ENCODE peak calls at places on chromosomes 7 and 10, in nine cellular contexts. R, I, U, M, H, Y, G, J and B are unnamed samples.

GRCh38 chr10:98748298-98748697 is 301.6 kb upstream of the HPS1 start:
- DNase-seq in M (peak), I (no peak), R (no peak), G (no peak), Y (peak), H (peak), U (peak), J (no peak), B (peak)

GRCh38 chr10:33534455-33534854 is 200.0 kb upstream of the NRP1 start:
- DNase-seq in H (no peak), J (no peak), M (no peak), U (peak), Y (no peak), G (no peak), R (no peak), I (no peak), B (no peak)

GRCh38 chr7:81692146-81692905 is 77.5 kb downstream of the HGF start:
- DNase-seq in Y (peak), H (peak), G (no peak), M (no peak), J (no peak), R (no peak), U (no peak), I (no peak), B (no peak)

GRCh38 chr10:118401708-118402107 is 59.6 kb upstream of the FAM204A start:
- DNase-seq in H (no peak), I (no peak), U (no peak), J (no peak), R (no peak), Y (no peak), M (no peak), G (no peak), B (no peak)

GRCh38 chr10:6328708-6329423 is 126.1 kb downstream of the PFKFB3 start:
- DNase-seq in U (no peak), R (peak), H (no peak), Y (no peak), M (no peak), I (no peak), G (no peak), J (no peak), B (no peak)

GRCh38 chr7:92360387-92360786 is 86.9 kb upstream of the GATAD1 start:
- DNase-seq in I (no peak), H (no peak), J (no peak), Y (no peak), M (no peak), U (no peak), R (no peak), G (no peak), B (no peak)

GRCh38 chr7:93175219-93175618 is 27.0 kb upstream of the SAMD9L start:
- DNase-seq in I (no peak), Y (no peak), G (no peak), H (no peak), J (no peak), R (no peak), U (no peak), M (no peak), B (no peak)

GRCh38 chr7:141409219-141409618 is 142.0 kb upstream of the AGK start:
- DNase-seq in Y (no peak), U (no peak), G (no peak), M (no peak), I (no peak), J (no peak), H (no peak), R (no peak), B (no peak)

GRCh38 chr7:107874605-107875446 is 16.2 kb upstream of the DLD start:
- DNase-seq in H (peak), I (peak), M (peak), G (no peak), R (no peak), Y (peak), J (no peak), U (peak), B (no peak)

GRCh38 chr10:103757531-103758293 is 97.7 kb downstream of the SH3PXD2A start:
- DNase-seq in I (peak), J (peak), U (peak), R (no peak), M (no peak), H (peak), Y (peak), G (no peak), B (no peak)

GRCh38 chr7:32427769-32428291 is 62.4 kb downstream of the LSM5 start:
- DNase-seq in I (no peak), J (peak), U (peak), H (peak), M (peak), Y (peak), G (peak), R (no peak), B (no peak)

GRCh38 chr7:143454091-143454729 is 11.0 kb downstream of the TAS2R60 start:
- DNase-seq in Y (no peak), J (no peak), G (no peak), M (no peak), U (no peak), R (no peak), H (no peak), I (no peak), B (no peak)

GRCh38 chr7:88095-88926 is 104.1 kb upstream of the FAM20C start:
- DNase-seq in H (no peak), I (no peak), U (no peak), M (peak), G (no peak), Y (no peak), J (no peak), R (no peak), B (no peak)

GRCh38 chr7:75795831-75796285 is 17.7 kb downstream of the CCL24 start:
- DNase-seq in G (no peak), I (no peak), R (no peak), H (peak), Y (peak), M (no peak), J (peak), U (no peak), B (no peak)

GRCh38 chr7:4753610-4754432 is 21.6 kb upstream of the AP5Z1 start:
- DNase-seq in H (peak), Y (peak), U (peak), J (peak), M (peak), G (peak), R (no peak), I (no peak), B (no peak)

GRCh38 chr10:103648231-103648950 is 154.9 kb downstream of the NEURL1 start:
- DNase-seq in Y (peak), H (peak), R (no peak), G (no peak), I (no peak), J (no peak), M (no peak), U (no peak), B (no peak)

GRCh38 chr7:41879424-41879823 is 176.5 kb upstream of the INHBA start:
- DNase-seq in Y (peak), G (no peak), I (no peak), J (no peak), H (peak), R (no peak), M (no peak), U (no peak), B (no peak)

GRCh38 chr7:27640914-27641570 is 21.6 kb downstream of the HIBADH start:
- DNase-seq in G (no peak), R (no peak), M (no peak), H (peak), Y (peak), U (no peak), I (peak), J (peak), B (no peak)

GRCh38 chr10:5305374-5305773 is 59.4 kb upstream of the UCN3 start:
- DNase-seq in H (peak), I (peak), G (no peak), R (no peak), U (no peak), J (no peak), M (no peak), Y (peak), B (no peak)

GRCh38 chr10:35382096-35382495 is 45.8 kb downstream of the CCNY start:
- DNase-seq in I (no peak), H (no peak), U (no peak), G (no peak), Y (no peak), J (no peak), M (no peak), R (no peak), B (no peak)

GRCh38 chr10:114801411-114801813 is 20.2 kb upstream of the FHIP2A start:
- DNase-seq in H (no peak), J (no peak), G (peak), R (no peak), Y (no peak), I (no peak), M (no peak), U (no peak), B (no peak)

GRCh38 chr7:77479536-77480088 is 57.5 kb upstream of the PTPN12 start:
- DNase-seq in Y (peak), H (peak), I (no peak), J (no peak), R (no peak), G (no peak), M (peak), U (peak), B (no peak)

GRCh38 chr7:549103-549890 is 29.7 kb upstream of the PDGFA start:
- DNase-seq in J (no peak), M (no peak), R (no peak), Y (no peak), G (no peak), I (no peak), H (no peak), U (no peak), B (no peak)

GRCh38 chr10:77419056-77419455 is 218.6 kb downstream of the KCNMA1 start:
- DNase-seq in J (no peak), Y (no peak), U (no peak), G (no peak), M (no peak), R (no peak), I (no peak), H (no peak), B (no peak)

GRCh38 chr10:5843814-5844705 is 30.8 kb upstream of the GDI2 start:
- DNase-seq in J (no peak), I (no peak), G (no peak), Y (no peak), R (no peak), U (no peak), M (no peak), H (no peak), B (no peak)

GRCh38 chr7:125059861-125060456 is 130.3 kb upstream of the POT1 start:
- DNase-seq in R (no peak), G (no peak), H (peak), Y (peak), M (no peak), I (no peak), J (no peak), U (no peak), B (no peak)

GRCh38 chr10:19993714-19994343 is 177.6 kb downstream of the PLXDC2 start:
- DNase-seq in U (no peak), R (no peak), I (no peak), Y (peak), G (no peak), J (no peak), M (no peak), H (peak), B (no peak)

GRCh38 chr7:128427289-128427891 is 17.6 kb upstream of the IMPDH1 start:
- DNase-seq in U (peak), R (no peak), J (no peak), H (peak), Y (peak), I (no peak), M (peak), G (no peak), B (no peak)

GRCh38 chr7:47666164-47666862 is 84.4 kb upstream of the TNS3 start:
- DNase-seq in G (no peak), R (no peak), U (no peak), I (no peak), H (no peak), J (no peak), Y (no peak), M (no peak), B (no peak)

GRCh38 chr10:110387983-110388681 is 83.4 kb upstream of the SMNDC1 start:
- DNase-seq in R (no peak), M (no peak), U (no peak), Y (no peak), G (no peak), I (peak), H (no peak), J (no peak), B (peak)

GRCh38 chr7:97973206-97973658 is 16.8 kb downstream of the OCM2 start:
- DNase-seq in J (peak), R (no peak), G (no peak), M (peak), I (no peak), Y (no peak), H (no peak), U (no peak), B (no peak)

GRCh38 chr7:97971120-97971989 is 18.6 kb downstream of the OCM2 start:
- DNase-seq in I (no peak), U (no peak), G (no peak), R (no peak), M (peak), J (no peak), H (peak), Y (peak), B (peak)

DNA sequence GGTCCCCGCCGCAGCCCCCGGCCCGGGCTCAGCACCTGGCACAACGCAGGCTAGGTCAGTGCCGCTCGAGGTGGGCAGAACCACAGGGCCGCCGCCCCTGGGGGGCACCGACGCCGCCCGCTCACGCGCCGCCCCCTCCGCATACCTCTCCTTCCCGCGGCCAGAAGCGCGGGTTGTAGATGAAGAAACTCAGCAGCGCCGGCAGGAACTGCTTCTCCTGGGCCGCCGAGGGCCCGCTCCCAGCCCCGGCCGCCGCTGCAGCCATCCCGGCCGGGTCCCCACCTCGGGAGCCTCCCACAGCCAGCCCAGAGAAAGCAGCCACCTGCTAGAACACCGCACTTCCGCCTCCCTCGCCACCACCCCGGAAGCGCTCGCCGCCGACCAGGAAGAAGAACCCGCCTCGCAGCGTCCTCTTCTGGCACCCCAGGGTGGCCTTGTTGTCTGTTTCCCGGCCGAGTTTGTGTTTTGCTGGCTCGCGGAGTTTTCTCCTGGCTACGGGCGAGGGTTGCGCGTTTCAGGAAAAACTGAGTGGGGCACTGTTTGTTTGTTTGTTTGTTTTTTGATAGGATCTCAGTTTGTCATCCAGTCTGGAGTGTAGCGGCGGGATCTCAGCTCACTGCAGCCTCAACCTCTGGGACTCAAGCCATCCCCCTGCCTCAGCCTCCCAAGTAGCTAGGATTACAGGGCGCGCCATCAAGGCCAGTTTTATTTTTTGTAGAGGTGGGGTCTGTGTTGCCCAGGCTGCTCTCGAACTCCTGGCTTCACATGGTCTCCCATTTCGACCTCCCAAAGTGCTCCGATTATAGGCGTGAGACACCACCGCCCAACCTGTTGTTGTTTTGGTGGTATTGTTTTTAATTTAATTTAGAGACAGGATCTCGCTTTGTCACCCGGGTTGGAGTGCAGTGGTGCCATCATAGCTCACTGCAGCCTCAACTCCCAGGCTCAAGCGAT is 17.7 kb downstream of the OCM2 start:
- DNase-seq in I (peak), R (peak), H (peak), J (peak), U (peak), G (peak), Y (peak), M (peak), B (peak)
- TF ChIP-seq CTCF in I (peak), R (no peak), H (peak), J (no peak), U (no peak), G (peak), Y (peak), M (peak), B (peak)

DNA sequence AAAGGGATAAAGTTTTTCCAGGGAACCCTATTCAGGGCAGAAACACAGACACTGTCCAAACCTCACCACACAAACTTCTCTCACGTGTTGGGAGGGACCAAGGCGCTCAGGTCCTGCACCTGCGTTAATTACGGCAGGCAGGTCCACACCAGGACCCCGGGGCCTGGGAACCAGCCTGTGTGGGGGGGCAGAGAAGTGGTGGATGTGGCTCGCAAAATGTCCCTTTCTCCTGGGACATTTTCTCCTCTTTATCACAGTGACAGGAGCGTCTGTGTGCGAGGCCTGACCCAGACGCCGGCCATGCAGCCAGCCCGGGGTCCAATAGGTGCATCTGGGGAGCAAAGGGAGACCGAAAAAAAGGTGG is 73.4 kb upstream of the ZNF722 start:
- DNase-seq in I (no peak), U (no peak), M (no peak), J (peak), Y (no peak), H (no peak), G (no peak), R (no peak), B (no peak)
- H3K4me3 ChIP-seq in I (peak), U (peak), M (no peak), J (peak), Y (no peak), H (no peak), G (peak), R (peak), B (no peak)

GRCh38 chr7:53351681-53352080 is 316.2 kb downstream of the POM121L12 start:
- DNase-seq in R (no peak), M (no peak), U (no peak), H (no peak), I (no peak), Y (no peak), G (no peak), J (no peak), B (no peak)

DNA sequence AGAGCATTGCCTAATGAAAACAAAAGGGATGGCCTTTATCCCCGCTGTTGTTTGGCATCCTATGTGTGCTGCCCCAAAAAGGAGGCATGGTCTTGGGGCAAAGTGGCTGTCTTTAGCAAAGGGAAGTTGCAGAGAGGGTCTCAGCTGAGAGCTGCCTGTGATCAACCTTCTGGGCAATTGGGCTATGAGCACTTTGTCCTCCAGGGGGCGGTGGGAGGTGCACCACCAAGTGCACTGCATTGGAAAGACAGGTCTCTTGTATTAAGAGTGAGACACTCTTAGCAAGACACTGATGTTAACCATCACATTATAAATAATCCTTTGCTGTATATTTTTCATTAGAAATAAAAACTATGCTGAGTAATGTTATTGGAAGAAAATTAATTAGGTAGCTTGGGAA is 314.8 kb downstream of the POM121L12 start:
- DNase-seq in M (peak), Y (no peak), R (no peak), H (no peak), I (no peak), U (no peak), J (no peak), G (no peak), B (no peak)
- TF ChIP-seq CTCF in M (peak), Y (peak), R (no peak), H (no peak), I (no peak), U (no peak), J (no peak), G (no peak), B (no peak)

DNA sequence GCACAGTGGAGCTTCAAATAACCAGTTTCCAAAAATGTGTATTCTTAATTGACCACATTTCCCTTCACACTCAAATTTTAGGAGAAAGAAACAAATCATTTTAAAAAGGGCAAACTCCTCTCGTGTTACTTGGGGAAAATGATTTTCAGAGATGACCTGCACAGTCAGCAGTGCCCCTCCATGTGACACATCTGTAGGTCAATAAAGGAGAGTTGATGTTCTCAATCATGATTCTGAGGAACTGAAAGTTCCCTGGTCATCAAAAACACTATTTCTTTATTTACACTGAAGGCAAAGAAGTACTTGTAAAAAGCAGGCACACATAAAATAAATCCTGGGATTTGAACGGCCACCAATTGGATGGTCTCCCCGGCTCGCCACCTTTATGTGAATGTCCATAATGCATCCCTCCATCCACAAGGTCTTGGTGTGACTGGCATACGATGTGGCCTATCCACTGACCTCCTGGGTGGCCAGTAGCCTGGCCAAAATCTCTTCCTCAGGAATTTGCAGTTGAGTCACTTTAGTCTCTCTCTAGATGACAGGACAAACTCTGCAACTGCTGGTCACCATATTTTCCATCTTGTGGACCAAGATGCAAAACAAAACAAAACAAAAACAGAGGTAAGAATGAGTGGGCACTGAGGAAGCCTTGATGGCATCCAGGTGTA is 39.0 kb downstream of the CDK1 start:
- DNase-seq in I (no peak), Y (peak), J (no peak), M (no peak), U (peak), R (no peak), G (no peak), H (peak), B (no peak)
- H3K4me3 ChIP-seq in I (no peak), Y (no peak), J (no peak), M (no peak), U (no peak), R (peak), G (no peak), H (no peak), B (no peak)

GRCh38 chr10:111936143-111936542 is 247.4 kb downstream of the GPAM start:
- DNase-seq in R (no peak), H (no peak), Y (no peak), U (no peak), M (no peak), J (no peak), I (no peak), G (no peak), B (no peak)

GRCh38 chr10:111934926-111935325 is 248.6 kb downstream of the GPAM start:
- DNase-seq in Y (no peak), H (no peak), U (no peak), I (no peak), G (no peak), M (no peak), J (no peak), R (no peak), B (no peak)

GRCh38 chr10:111933937-111934336 is 249.6 kb downstream of the GPAM start:
- DNase-seq in G (no peak), Y (no peak), I (no peak), M (peak), H (no peak), U (no peak), J (no peak), R (no peak), B (no peak)
- TF ChIP-seq CTCF in G (no peak), Y (peak), I (no peak), M (peak), H (no peak), U (no peak), J (no peak), R (no peak), B (peak)